ENCODE peak calls at places on chromosomes 5 and 9, in six cellular contexts. U is H1, L is K562, F is HepG2, S is GM12878, G is HCT116. W is an unnamed sample.

GRCh38 chr5:102700126-102700851 is 54.8 kb upstream of the PAM start:
- DNase-seq in U (no peak), L (no peak), F (no peak), S (no peak), G (no peak), W (no peak)

GRCh38 chr9:631596-631995 is 209.9 kb upstream of the DMRT1 start:
- DNase-seq in U (no peak), L (no peak), F (no peak), S (no peak), G (no peak), W (no peak)

GRCh38 chr5:79487251-79487650 is 26.7 kb downstream of the HOMER1 start:
- DNase-seq in U (no peak), L (no peak), F (no peak), S (no peak), G (no peak), W (no peak)

GRCh38 chr5:36982146-36982545 is 105.6 kb downstream of the NIPBL start:
- DNase-seq in U (no peak), L (no peak), F (no peak), S (no peak), G (no peak), W (no peak)

GRCh38 chr9:73151653-73152382 is at the start of gene ANXA1:
- DNase-seq in U (no peak), L (peak; percentile 69), F (no peak), S (no peak), G (peak; percentile 89), W (peak; percentile 77)

GRCh38 chr5:131974956-131975726 is 29.7 kb upstream of the MEIKIN start:
- DNase-seq in U (peak; percentile 63), L (no peak), F (no peak), S (no peak), G (no peak), W (no peak)

GRCh38 chr9:116298249-116298648 is 144.7 kb downstream of the PAPPA start:
- DNase-seq in U (no peak), L (no peak), F (no peak), S (no peak), G (no peak), W (no peak)

GRCh38 chr9:114098660-114099522 is at the start of gene KIF12:
- DNase-seq in U (peak; percentile 86), L (peak; percentile 37), F (peak; percentile 74), S (no peak), G (peak; percentile 22), W (no peak)

GRCh38 chr9:21919377-21920362 is 74.5 kb downstream of the CDKN2A start:
- DNase-seq in U (no peak), L (no peak), F (peak; percentile 1), S (peak; percentile 13), G (peak; percentile 37), W (peak; percentile 95)

GRCh38 chr5:92676120-92676838 is 904.7 kb downstream of the NR2F1-AS1 start:
- DNase-seq in U (no peak), L (no peak), F (no peak), S (no peak), G (no peak), W (no peak)

GRCh38 chr5:7208911-7209310 is 187.0 kb upstream of the ADCY2 start:
- DNase-seq in U (no peak), L (no peak), F (no peak), S (no peak), G (no peak), W (no peak)

GRCh38 chr9:69085523-69086283 is 50.2 kb downstream of the FXN start:
- DNase-seq in U (no peak), L (peak; percentile 13), F (peak; percentile 53), S (no peak), G (no peak), W (peak; percentile 40)

GRCh38 chr5:135135530-135136201 is 101.6 kb upstream of the PITX1 start:
- DNase-seq in U (no peak), L (peak; percentile 74), F (no peak), S (no peak), G (peak; percentile 36), W (no peak)

GRCh38 chr5:144467795-144468194 is 297.1 kb downstream of the KCTD16 start:
- DNase-seq in U (peak; percentile 56), L (no peak), F (peak; percentile 35), S (no peak), G (peak; percentile 8), W (peak; percentile 40)

GRCh38 chr9:81801190-81801589 is 111.8 kb upstream of the TLE1 start:
- DNase-seq in U (no peak), L (no peak), F (no peak), S (no peak), G (no peak), W (no peak)

GRCh38 chr5:144203750-144204596 is 33.3 kb downstream of the KCTD16 start:
- DNase-seq in U (peak; percentile 49), L (peak; percentile 67), F (peak; percentile 42), S (no peak), G (peak; percentile 57), W (peak; percentile 81)

GRCh38 chr9:132948482-132949050 is 4.2 kb upstream of the TSC1 start:
- DNase-seq in U (no peak), L (no peak), F (no peak), S (no peak), G (no peak), W (no peak)

GRCh38 chr5:79759436-79759835 is 69.8 kb downstream of the CMYA5 start:
- DNase-seq in U (no peak), L (no peak), F (no peak), S (no peak), G (no peak), W (no peak)

DNA sequence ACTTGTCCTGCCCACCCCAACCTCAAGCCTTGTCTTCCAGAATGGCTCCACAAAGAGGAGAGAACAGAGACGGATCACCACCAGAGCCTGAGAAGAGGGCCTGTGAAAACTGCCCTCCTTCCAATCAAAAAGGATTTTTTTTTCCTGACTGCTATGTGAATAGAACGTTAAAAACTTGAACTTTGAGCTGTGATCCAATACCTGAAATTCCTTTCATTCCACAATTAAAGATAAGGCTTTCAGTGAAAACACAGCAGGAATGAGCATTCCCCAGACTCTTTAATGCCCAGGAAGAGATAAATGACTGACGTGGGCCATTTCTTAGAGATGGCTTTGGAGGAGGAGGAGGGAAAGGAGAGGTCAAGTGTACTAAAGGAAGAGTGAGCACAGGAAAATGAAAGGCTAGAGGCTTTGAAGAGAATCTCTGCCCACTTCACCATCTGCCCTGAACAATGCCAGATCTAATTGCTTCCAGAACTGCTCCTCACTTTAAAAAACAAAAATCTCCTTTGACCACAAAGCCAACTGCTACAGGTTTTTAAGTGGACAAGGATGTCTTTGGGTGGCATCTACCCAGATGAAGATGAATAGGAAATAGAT is 177.9 kb upstream of the MAP3K1 start:
- DNase-seq in U (no peak), L (no peak), F (peak; percentile 93), S (no peak), G (no peak), W (peak; percentile 58)
- TF ChIP-seq MAX in U (no peak), L (no peak), F (no peak), S (no peak), G (no peak), W (no peak)

GRCh38 chr5:77630246-77631165 is 8.0 kb downstream of the OTP start:
- DNase-seq in U (peak; percentile 63), L (no peak), F (peak; percentile 33), S (no peak), G (peak; percentile 61), W (no peak)
- TF ChIP-seq EZH2 in U (peak; percentile 94), L (no peak), F (peak; percentile 76), S (no peak), G (no peak), W (peak; percentile 88)

GRCh38 chr9:93686880-93687236 is 110.5 kb downstream of the PHF2 start:
- DNase-seq in U (no peak), L (no peak), F (no peak), S (no peak), G (no peak), W (no peak)
- TF ChIP-seq MAX in U (no peak), L (no peak), F (no peak), S (no peak), G (no peak), W (no peak)

GRCh38 chr9:99954841-99955240 is 48.4 kb downstream of the STX17 start:
- DNase-seq in U (no peak), L (no peak), F (no peak), S (peak; percentile 17), G (no peak), W (no peak)

GRCh38 chr9:99955606-99956005 is 49.2 kb downstream of the STX17 start:
- DNase-seq in U (no peak), L (no peak), F (no peak), S (no peak), G (no peak), W (no peak)

GRCh38 chr9:99948896-99949295 is 42.4 kb downstream of the STX17 start:
- DNase-seq in U (no peak), L (no peak), F (no peak), S (no peak), G (no peak), W (peak; percentile 92)

GRCh38 chr9:99948482-99948881 is 42.0 kb downstream of the STX17 start:
- DNase-seq in U (no peak), L (no peak), F (no peak), S (no peak), G (no peak), W (no peak)

DNA sequence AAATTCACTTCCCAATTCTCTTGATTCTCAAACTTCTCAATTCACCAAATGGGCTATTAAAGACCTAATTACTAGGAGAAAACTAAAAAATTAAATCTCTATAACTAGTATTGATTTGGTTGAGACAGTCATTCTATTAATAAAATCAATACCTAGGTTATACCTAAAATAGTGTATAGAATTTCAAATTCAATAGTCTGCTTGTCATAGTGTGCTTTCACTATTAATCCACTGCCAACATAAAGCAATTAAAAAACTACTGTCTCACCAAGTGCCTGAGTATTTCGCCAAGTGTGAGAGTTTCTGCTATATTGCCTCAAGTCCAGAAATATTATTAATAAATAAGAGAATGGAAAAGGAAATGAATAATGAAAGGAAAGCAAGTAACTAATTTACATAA is 47.7 kb downstream of the STX17 start:
- DNase-seq in U (no peak), L (no peak), F (no peak), S (no peak), G (no peak), W (no peak)
- TF ChIP-seq EZH2 in U (no peak), L (no peak), F (no peak), S (no peak), G (no peak), W (no peak)

GRCh38 chr5:147464211-147464610 is 45.7 kb downstream of the DPYSL3 start:
- DNase-seq in U (no peak), L (peak; percentile 5), F (peak; percentile 11), S (no peak), G (peak; percentile 19), W (peak; percentile 81)
- TF ChIP-seq MAX in U (no peak), L (no peak), F (no peak), S (no peak), G (no peak), W (no peak)

GRCh38 chr9:121599872-121600585 is 51.4 kb upstream of the DAB2IP start:
- DNase-seq in U (peak; percentile 61), L (no peak), F (no peak), S (no peak), G (no peak), W (no peak)
- TF ChIP-seq EZH2 in U (no peak), L (no peak), F (no peak), S (no peak), G (no peak), W (peak; percentile 0)